ENCODE peak calls at places on chromosome 22, in nine cellular contexts. W is HCEC 1CT; S is CD4-positive, alpha-beta T cell; R is T-helper 2 cell; B is HFFc6; O is T-helper 1 cell; I is stimulated activated CD4-positive, alpha-beta T cell treated with anti-CD3 and anti-CD28 coated beads, Interleukin-15, amount 100 ng/mL, for 1 hour; U is cardiac muscle cell; X is GM04504. Y is an unnamed sample.

GRCh38 chr22:37910863-37911262 is 4.8 kb downstream of the MICALL1 start:
- DNase-seq in W (no peak), S (no peak), R (no peak), B (no peak), O (no peak), I (no peak), U (no peak), X (no peak), Y (no peak)

GRCh38 chr22:35777335-35777975 is 59.8 kb downstream of the APOL5 start:
- DNase-seq in W (peak; percentile 81), S (no peak), R (no peak), B (peak; percentile 61), O (no peak), I (no peak), U (no peak), X (no peak), Y (no peak)

GRCh38 chr22:17942721-17943120 is 81.6 kb downstream of the MICAL3 start:
- DNase-seq in W (no peak), S (no peak), R (no peak), B (no peak), O (no peak), I (no peak), U (no peak), X (no peak), Y (no peak)

GRCh38 chr22:49657275-49657973 is 170.2 kb downstream of the BRD1 start:
- DNase-seq in W (no peak), S (peak; percentile 53), R (peak; percentile 61), B (no peak), O (peak; percentile 67), I (peak; percentile 38), U (no peak), X (no peak), Y (peak; percentile 40)

GRCh38 chr22:42648368-42649260 is 578 bp downstream of the CYB5R3 start:
- DNase-seq in W (peak; percentile 28), S (peak; percentile 21), R (peak; percentile 36), B (no peak), O (peak; percentile 13), I (peak; percentile 7), U (no peak), X (no peak), Y (peak; percentile 9)

GRCh38 chr22:50469377-50470305 is 5.2 kb downstream of the SBF1 start:
- DNase-seq in W (no peak), S (peak; percentile 98), R (peak; percentile 100), B (no peak), O (peak; percentile 93), I (peak; percentile 94), U (no peak), X (no peak), Y (peak; percentile 96)

GRCh38 chr22:36478966-36479365 is 2.5 kb downstream of the TXN2 start:
- DNase-seq in W (no peak), S (no peak), R (no peak), B (no peak), O (no peak), I (no peak), U (no peak), X (no peak), Y (no peak)

GRCh38 chr22:30609260-30610185 is 2.5 kb downstream of the TCN2 start:
- DNase-seq in W (peak; percentile 86), S (no peak), R (no peak), B (peak; percentile 74), O (no peak), I (no peak), U (no peak), X (peak; percentile 73), Y (no peak)

GRCh38 chr22:40218723-40219294 is 41.1 kb downstream of the TNRC6B start:
- DNase-seq in W (no peak), S (no peak), R (no peak), B (no peak), O (no peak), I (no peak), U (no peak), X (no peak), Y (no peak)

GRCh38 chr22:30578481-30578880 is 4.0 kb upstream of the GAL3ST1 start:
- DNase-seq in W (no peak), S (no peak), R (no peak), B (no peak), O (no peak), I (no peak), U (no peak), X (no peak), Y (no peak)

GRCh38 chr22:37241351-37242142 is 2.5 kb downstream of the RAC2 start:
- DNase-seq in W (no peak), S (no peak), R (peak; percentile 64), B (no peak), O (no peak), I (no peak), U (no peak), X (no peak), Y (no peak)

GRCh38 chr22:36731916-36732315 is 28.4 kb upstream of the CACNG2 start:
- DNase-seq in W (no peak), S (no peak), R (no peak), B (no peak), O (no peak), I (no peak), U (no peak), X (no peak), Y (no peak)

GRCh38 chr22:31585161-31585859 is 76.7 kb downstream of the PISD start:
- DNase-seq in W (peak; percentile 51), S (no peak), R (no peak), B (peak; percentile 22), O (no peak), I (no peak), U (no peak), X (peak; percentile 10), Y (no peak)

GRCh38 chr22:27804683-27805297 is 3.2 kb upstream of the MN1 start:
- DNase-seq in W (peak; percentile 42), S (peak; percentile 29), R (no peak), B (peak; percentile 46), O (peak; percentile 29), I (no peak), U (peak; percentile 85), X (no peak), Y (peak; percentile 12)

GRCh38 chr22:23054531-23055257 is 15.6 kb upstream of the GNAZ start:
- DNase-seq in W (no peak), S (no peak), R (no peak), B (no peak), O (no peak), I (no peak), U (no peak), X (no peak), Y (no peak)